ENCODE peak calls at places on chromosomes 7 and 10, in four cellular contexts. V is activated CD8-positive, alpha-beta memory T cell treated with anti-CD3 and anti-CD28 coated beads for 48 hours; D is Right ventricle myocardium superior; J is aorta. Q is an unnamed sample.

GRCh38 chr7:151023211-151023610 is 1.1 kb downstream of the ATG9B start:
- DNase-seq in D (no peak), V (no peak), J (no peak), Q (no peak)

GRCh38 chr7:84073476-84073875 is 121.1 kb downstream of the SEMA3A start:
- DNase-seq in V (no peak), D (no peak), J (no peak), Q (no peak)

GRCh38 chr7:155556725-155557124 is 10.4 kb upstream of the CNPY1 start:
- DNase-seq in V (no peak), J (no peak), D (peak; percentile 15), Q (no peak)

GRCh38 chr7:6290345-6290744 is 17.9 kb upstream of the CYTH3 start:
- DNase-seq in D (no peak), V (no peak), J (no peak), Q (no peak)

GRCh38 chr7:113774182-113774807 is 144.5 kb downstream of the PPP1R3A start:
- DNase-seq in V (no peak), D (no peak), J (no peak), Q (no peak)

GRCh38 chr10:119416855-119417254 is 125.7 kb downstream of the RGS10 start:
- DNase-seq in D (peak; percentile 86), V (peak; percentile 39), J (peak; percentile 78), Q (peak; percentile 80)

GRCh38 chr7:100503350-100503735 is 19.6 kb downstream of the NYAP1 start:
- DNase-seq in J (no peak), D (no peak), V (no peak), Q (no peak)

GRCh38 chr10:63464402-63465292 is 1.1 kb downstream of the JMJD1C start:
- DNase-seq in J (no peak), V (no peak), D (no peak), Q (no peak)

GRCh38 chr7:156998988-156999610 is 11.4 kb downstream of the MNX1 start:
- DNase-seq in V (no peak), D (no peak), J (no peak), Q (no peak)

GRCh38 chr10:35359056-35359455 is 22.7 kb downstream of the CCNY start:
- DNase-seq in V (no peak), J (no peak), D (no peak), Q (no peak)

GRCh38 chr7:134693256-134693655 is 46.6 kb downstream of the BPGM start:
- DNase-seq in J (peak; percentile 85), D (no peak), V (no peak), Q (no peak)

GRCh38 chr7:19464241-19464640 is 244.6 kb downstream of the POLR1F start:
- DNase-seq in D (no peak), V (no peak), J (no peak), Q (no peak)

GRCh38 chr10:86758231-86759072 is 2.0 kb downstream of the BMPR1A start:
- DNase-seq in D (no peak), V (no peak), J (no peak), Q (no peak)

GRCh38 chr7:83640240-83640639 is 8.7 kb downstream of the SEMA3E start:
- DNase-seq in J (no peak), V (no peak), D (no peak), Q (no peak)

GRCh38 chr7:136495081-136495480 is 373.4 kb upstream of the CHRM2 start:
- DNase-seq in V (no peak), J (no peak), D (no peak), Q (no peak)

GRCh38 chr10:123620621-123621020 is 45.5 kb upstream of the GPR26 start:
- DNase-seq in V (no peak), J (no peak), D (no peak), Q (no peak)

GRCh38 chr7:20542594-20542993 is 72.9 kb upstream of the ABCB5 start:
- DNase-seq in D (peak; percentile 52), J (peak; percentile 58), V (no peak), Q (peak; percentile 78)

GRCh38 chr10:10910634-10911033 is 107.0 kb upstream of the CELF2 start:
- DNase-seq in D (no peak), J (no peak), V (no peak), Q (no peak)

GRCh38 chr10:18333616-18334015 is 193.4 kb downstream of the CACNB2 start:
- DNase-seq in V (no peak), D (no peak), J (no peak), Q (no peak)

GRCh38 chr7:50710441-50711154 is 72.1 kb downstream of the GRB10 start:
- DNase-seq in J (no peak), D (no peak), V (no peak), Q (no peak)

GRCh38 chr10:48464871-48465736 is 139.8 kb downstream of the ARHGAP22 start:
- DNase-seq in D (peak; percentile 81), V (no peak), J (peak; percentile 40), Q (no peak)

GRCh38 chr10:15254808-15255655 is 86.5 kb upstream of the NMT2 start:
- DNase-seq in D (no peak), J (no peak), V (no peak), Q (no peak)

GRCh38 chr7:12827219-12827821 is 139.9 kb downstream of the ARL4A start:
- DNase-seq in J (no peak), D (no peak), V (no peak), Q (no peak)

GRCh38 chr7:100914879-100915442 is 19.3 kb upstream of the ACHE start:
- DNase-seq in D (no peak), V (no peak), J (no peak), Q (no peak)

GRCh38 chr10:47058961-47059391 is 147.7 kb downstream of the PTPN20 start:
- DNase-seq in V (no peak), D (no peak), J (no peak), Q (peak; percentile 42)

GRCh38 chr7:15314922-15315321 is 246.9 kb downstream of the AGMO start:
- DNase-seq in J (no peak), D (no peak), V (no peak), Q (no peak)

Q was measured in sigmoid colon.